ENCODE peak calls at places on chromosomes 4 and X, in six cellular contexts. M, E, Z, O, P and H are unnamed samples.

GRCh38 chrX:96729053-96729452 is 44.4 kb downstream of the DIAPH2 start:
- DNase-seq in M (no peak), E (no peak), Z (no peak), O (no peak), P (no peak), H (no peak)

GRCh38 chr4:73668806-73669205 is 48.6 kb upstream of the RASSF6 start:
- DNase-seq in M (no peak), E (no peak), Z (no peak), O (no peak), P (no peak), H (no peak)

GRCh38 chr4:99759346-99759984 is 57.2 kb upstream of the DAPP1 start:
- DNase-seq in M (no peak), E (no peak), Z (no peak), O (no peak), P (no peak), H (no peak)

GRCh38 chrX:71253253-71254091 is 468 bp downstream of the ZMYM3 start:
- DNase-seq in M (peak; percentile 12), E (no peak), Z (peak; percentile 80), O (no peak), P (no peak), H (no peak)

GRCh38 chr4:17494258-17494657 is 17.6 kb downstream of the QDPR start:
- DNase-seq in M (no peak), E (peak; percentile 71), Z (no peak), O (no peak), P (no peak), H (peak; percentile 49)

GRCh38 chr4:22170353-22170752 is 221.8 kb upstream of the KCNIP4 start:
- DNase-seq in M (no peak), E (peak; percentile 38), Z (no peak), O (no peak), P (no peak), H (peak; percentile 53)

GRCh38 chr4:40055873-40056721 is 553 bp upstream of the N4BP2 start:
- DNase-seq in M (peak; percentile 19), E (peak; percentile 60), Z (no peak), O (peak; percentile 13), P (no peak), H (no peak)

GRCh38 chrX:19658030-19658429 is 142.7 kb upstream of the MAP3K15 start:
- DNase-seq in M (no peak), E (no peak), Z (no peak), O (no peak), P (no peak), H (no peak)

GRCh38 chr4:48787031-48787430 is 7.0 kb upstream of the FRYL start:
- DNase-seq in M (no peak), E (no peak), Z (no peak), O (no peak), P (no peak), H (no peak)

GRCh38 chrX:119459181-119459580 is 9.1 kb upstream of the SLC25A5 start:
- DNase-seq in M (no peak), E (peak; percentile 34), Z (no peak), O (no peak), P (no peak), H (no peak)

GRCh38 chr4:190016369-190017289 is 10.4 kb downstream of the FRG2 start:
- DNase-seq in M (no peak), E (no peak), Z (no peak), O (no peak), P (no peak), H (no peak)

GRCh38 chr4:68373513-68373912 is 23.6 kb upstream of the YTHDC1 start:
- DNase-seq in M (peak; percentile 56), E (no peak), Z (peak; percentile 88), O (peak; percentile 18), P (no peak), H (peak; percentile 38)

GRCh38 chr4:1402516-1403101 is 3.6 kb downstream of the NKX1-1 start:
- DNase-seq in M (no peak), E (no peak), Z (peak; percentile 53), O (no peak), P (no peak), H (no peak)

GRCh38 chr4:8648816-8649630 is 56.5 kb downstream of the CPZ start:
- DNase-seq in M (no peak), E (no peak), Z (no peak), O (no peak), P (no peak), H (no peak)

GRCh38 chrX:87067795-87068194 is 449.8 kb upstream of the KLHL4 start:
- DNase-seq in M (no peak), E (no peak), Z (no peak), O (no peak), P (no peak), H (no peak)

GRCh38 chr4:172652369-172652768 is 516.2 kb upstream of the GALNT7 start:
- DNase-seq in M (no peak), E (no peak), Z (no peak), O (no peak), P (no peak), H (no peak)

GRCh38 chrX:2500681-2501151 is at the start of the genes DHRSX and ZBED1:
- DNase-seq in M (peak; percentile 13), E (no peak), Z (peak; percentile 88), O (peak; percentile 20), P (no peak), H (no peak)

GRCh38 chr4:16442296-16442695 is 216.0 kb upstream of the TAPT1 start:
- DNase-seq in M (no peak), E (no peak), Z (no peak), O (no peak), P (no peak), H (no peak)

GRCh38 chrX:4185086-4185485 is 471.6 kb upstream of the PRKX start:
- DNase-seq in M (no peak), E (no peak), Z (no peak), O (no peak), P (no peak), H (no peak)

GRCh38 chrX:66632473-66632872 is 6.4 kb downstream of the EDA2R start:
- DNase-seq in M (no peak), E (no peak), Z (no peak), O (no peak), P (no peak), H (no peak)

GRCh38 chr4:56575820-56576429 is 70.3 kb downstream of the ARL9 start:
- DNase-seq in M (no peak), E (peak; percentile 9), Z (no peak), O (no peak), P (no peak), H (no peak)

GRCh38 chrX:12974217-12974796 is 603 bp upstream of the TMSB4X start:
- DNase-seq in M (no peak), E (no peak), Z (peak; percentile 83), O (no peak), P (no peak), H (no peak)

GRCh38 chrX:10761447-10761846 is 141.1 kb upstream of the MID1 start:
- DNase-seq in M (no peak), E (no peak), Z (no peak), O (no peak), P (no peak), H (no peak)

GRCh38 chr4:107845721-107846120 is 21.0 kb downstream of the SGMS2 start:
- DNase-seq in M (no peak), E (no peak), Z (no peak), O (no peak), P (no peak), H (no peak)

GRCh38 chr4:16617416-16617815 is 281.0 kb downstream of the LDB2 start:
- DNase-seq in M (no peak), E (no peak), Z (no peak), O (no peak), P (no peak), H (no peak)

GRCh38 chr4:3462790-3463415 is at the start of gene DOK7:
- DNase-seq in M (no peak), E (no peak), Z (no peak), O (no peak), P (no peak), H (no peak)

GRCh38 chrX:1581132-1581531 is 10.3 kb upstream of the AKAP17A start:
- DNase-seq in M (peak; percentile 66), E (no peak), Z (peak; percentile 94), O (peak; percentile 65), P (no peak), H (no peak)

GRCh38 chr4:37002625-37003024 is 241.9 kb upstream of the NWD2 start:
- DNase-seq in M (no peak), E (no peak), Z (no peak), O (no peak), P (no peak), H (no peak)

GRCh38 chr4:122914938-122915337 is 7.5 kb downstream of the NUDT6 start:
- DNase-seq in M (no peak), E (no peak), Z (no peak), O (no peak), P (no peak), H (peak; percentile 44)

GRCh38 chr4:139282375-139283075 is 2.5 kb upstream of the MGARP start:
- DNase-seq in M (no peak), E (no peak), Z (no peak), O (no peak), P (no peak), H (no peak)

GRCh38 chr4:169724251-169724650 is 33.5 kb downstream of the HPF1 start:
- DNase-seq in M (no peak), E (peak; percentile 18), Z (no peak), O (no peak), P (no peak), H (peak; percentile 34)

GRCh38 chrX:17944833-17945497 is 83.9 kb upstream of the RAI2 start:
- DNase-seq in M (no peak), E (no peak), Z (peak; percentile 65), O (no peak), P (no peak), H (no peak)

GRCh38 chrX:11484290-11484689 is 181.4 kb downstream of the ARHGAP6 start:
- DNase-seq in M (no peak), E (no peak), Z (no peak), O (no peak), P (no peak), H (no peak)